ENCODE peak calls at places on chromosome 18, in eight cellular contexts. O, Z, N, J, D, R, U and V are unnamed samples.
A peak's percentile ranks its signal among the peaks of the same experiment; 100 is the strongest.

GRCh38 chr18:3525870-3526420 is 76.0 kb downstream of the TGIF1 start:
- DNase-seq in U (peak; percentile 73), Z (peak; percentile 50), R (peak; percentile 95), O (no peak), N (peak; percentile 3), J (peak; percentile 44), D (no peak), V (no peak)

GRCh38 chr18:45879681-45880655 is 54.5 kb downstream of the SIGLEC15 start:
- DNase-seq in R (peak; percentile 48), J (peak; percentile 72), N (peak; percentile 64), D (peak; percentile 39), U (peak; percentile 76), O (peak; percentile 60), Z (peak; percentile 84), V (peak; percentile 43)

GRCh38 chr18:60506682-60507081 is 134.1 kb upstream of the MC4R start:
- DNase-seq in U (no peak), O (no peak), D (no peak), Z (no peak), N (no peak), R (no peak), J (no peak), V (peak; percentile 35)

GRCh38 chr18:39564716-39565115 is 1999.1 kb upstream of the CELF4 start:
- DNase-seq in U (no peak), Z (no peak), J (no peak), R (no peak), N (no peak), O (no peak), D (no peak), V (no peak)

GRCh38 chr18:79988925-79989361 is 580 bp upstream of the TXNL4A start:
- DNase-seq in Z (no peak), R (no peak), U (no peak), D (no peak), N (no peak), J (no peak), O (no peak), V (no peak)

GRCh38 chr18:46310675-46311345 is 206.6 kb downstream of the HAUS1 start:
- DNase-seq in R (no peak), N (no peak), J (no peak), O (no peak), D (no peak), U (no peak), Z (no peak), V (no peak)

GRCh38 chr18:65415167-65415566 is 335.6 kb upstream of the CDH7 start:
- DNase-seq in J (no peak), O (no peak), Z (no peak), R (no peak), U (no peak), N (no peak), D (no peak), V (no peak)

GRCh38 chr18:76697441-76697901 is 124.9 kb upstream of the ZNF236 start:
- DNase-seq in D (no peak), J (no peak), N (no peak), O (peak; percentile 19), R (no peak), U (no peak), Z (no peak), V (no peak)

GRCh38 chr18:58213445-58213844 is 169.4 kb downstream of the NEDD4L start:
- DNase-seq in O (no peak), Z (no peak), U (no peak), R (peak; percentile 46), N (no peak), D (no peak), J (no peak), V (no peak)

GRCh38 chr18:37550118-37550875 is 15.3 kb downstream of the CELF4 start:
- DNase-seq in D (no peak), O (no peak), J (no peak), R (no peak), Z (no peak), U (no peak), N (no peak), V (no peak)

GRCh38 chr18:11488175-11488574 is 121.2 kb upstream of the SLC35G4 start:
- DNase-seq in D (no peak), O (no peak), N (no peak), J (no peak), U (no peak), Z (no peak), R (no peak), V (no peak)

GRCh38 chr18:46415532-46415931 is 241.5 kb downstream of the LOXHD1 start:
- DNase-seq in R (no peak), O (no peak), U (no peak), D (no peak), Z (no peak), N (no peak), J (no peak), V (no peak)

GRCh38 chr18:183769-184168 is 25.4 kb downstream of the USP14 start:
- DNase-seq in O (peak; percentile 32), N (no peak), Z (no peak), J (no peak), D (no peak), R (no peak), U (no peak), V (peak; percentile 6)

GRCh38 chr18:51151568-51152511 is 45.6 kb downstream of the MEX3C start:
- DNase-seq in U (peak; percentile 72), J (peak; percentile 38), Z (peak; percentile 75), D (no peak), O (no peak), R (no peak), N (peak; percentile 51), V (no peak)

GRCh38 chr18:24878289-24878688 is 417.9 kb downstream of the HRH4 start:
- DNase-seq in Z (no peak), N (no peak), R (peak; percentile 0), D (no peak), O (peak; percentile 17), U (no peak), J (no peak), V (no peak)

GRCh38 chr18:9715974-9716373 is 7.9 kb downstream of the RAB31 start:
- DNase-seq in J (no peak), D (no peak), U (no peak), O (no peak), Z (no peak), R (no peak), N (no peak), V (no peak)

GRCh38 chr18:26703170-26703933 is 155.0 kb upstream of the KCTD1 start:
- DNase-seq in Z (no peak), J (no peak), U (no peak), R (no peak), N (no peak), O (no peak), D (no peak), V (no peak)

GRCh38 chr18:59719533-59720325 is 22.5 kb upstream of the CCBE1 start:
- DNase-seq in J (no peak), N (no peak), Z (no peak), D (no peak), U (no peak), O (no peak), R (no peak), V (no peak)

GRCh38 chr18:55781481-55781957 is 193.5 kb upstream of the TCF4 start:
- DNase-seq in R (peak; percentile 31), N (no peak), O (peak; percentile 70), Z (no peak), U (no peak), J (no peak), D (no peak), V (peak; percentile 56)

GRCh38 chr18:79940126-79940813 is 11.2 kb downstream of the SLC66A2 start:
- DNase-seq in N (no peak), Z (no peak), D (peak; percentile 4), R (no peak), O (no peak), U (no peak), J (no peak), V (no peak)

GRCh38 chr18:12879840-12880531 is 4.1 kb downstream of the PTPN2 start:
- DNase-seq in N (no peak), O (no peak), J (no peak), D (no peak), R (peak; percentile 42), U (no peak), Z (no peak), V (no peak)

GRCh38 chr18:49013961-49014604 is 63.3 kb upstream of the SMAD7 start:
- DNase-seq in R (no peak), Z (no peak), U (no peak), J (no peak), D (peak; percentile 18), N (no peak), O (no peak), V (no peak)

GRCh38 chr18:36756262-36756661 is 72.5 kb downstream of the TPGS2 start:
- DNase-seq in R (no peak), J (no peak), O (no peak), Z (no peak), N (no peak), D (no peak), U (no peak), V (no peak)

GRCh38 chr18:12839526-12840196 is 44.4 kb downstream of the PTPN2 start:
- DNase-seq in U (peak; percentile 71), N (no peak), D (no peak), O (no peak), J (peak; percentile 48), Z (peak; percentile 66), R (peak; percentile 79), V (no peak)

GRCh38 chr18:8942021-8942908 is 160.2 kb upstream of the NDUFV2 start:
- DNase-seq in O (peak; percentile 95), U (no peak), N (no peak), J (no peak), Z (no peak), D (no peak), R (no peak), V (no peak)

GRCh38 chr18:26046419-26047077 is 43.9 kb downstream of the SS18 start:
- DNase-seq in U (no peak), D (no peak), O (no peak), Z (no peak), R (no peak), J (no peak), N (no peak), V (no peak)

GRCh38 chr18:80076379-80076778 is 32.7 kb upstream of the ADNP2 start:
- DNase-seq in D (no peak), R (no peak), O (no peak), Z (no peak), J (no peak), U (no peak), N (no peak), V (no peak)

GRCh38 chr18:60623331-60623730 is 250.8 kb upstream of the MC4R start:
- DNase-seq in R (no peak), Z (no peak), D (no peak), O (no peak), J (no peak), U (no peak), N (no peak), V (no peak)

GRCh38 chr18:79988079-79988924 is at the start of gene TXNL4A:
- DNase-seq in D (peak; percentile 31), O (peak; percentile 73), U (peak; percentile 87), N (peak; percentile 70), R (peak; percentile 75), Z (peak; percentile 90), J (peak; percentile 78), V (peak; percentile 78)